ENCODE peak calls at places on chromosome X, in four cellular contexts. Q, A, F and H are unnamed samples.

GRCh38 chrX:12145402-12145801 is 7.1 kb downstream of the FRMPD4 start:
- DNase-seq in A (no peak), Q (no peak), F (no peak), H (no peak)

GRCh38 chrX:34918091-34918736 is 24.4 kb upstream of the FAM47B start:
- DNase-seq in F (no peak), A (no peak), Q (no peak), H (no peak)

GRCh38 chrX:794311-794710 is 163.7 kb downstream of the SHOX start:
- DNase-seq in A (no peak), F (no peak), Q (no peak), H (no peak)

GRCh38 chrX:108415891-108416290 is 22.3 kb downstream of the COL4A6 start:
- DNase-seq in Q (no peak), A (no peak), F (no peak), H (no peak)

GRCh38 chrX:48515842-48516241 is 5.8 kb upstream of the EBP start:
- DNase-seq in A (no peak), F (no peak), Q (no peak), H (no peak)

GRCh38 chrX:65993332-65993731 is 46.5 kb downstream of the VSIG4 start:
- DNase-seq in A (no peak), Q (no peak), F (no peak), H (no peak)

GRCh38 chrX:68498044-68498507 is 775 bp upstream of the YIPF6 start:
- DNase-seq in A (no peak), F (peak), Q (peak), H (no peak)

GRCh38 chrX:79325263-79325958 is 41.7 kb downstream of the ITM2A start:
- DNase-seq in A (peak), Q (peak), F (no peak), H (no peak)

GRCh38 chrX:16986169-16986568 is 39.7 kb downstream of the REPS2 start:
- DNase-seq in Q (no peak), A (no peak), F (no peak), H (no peak)

GRCh38 chrX:118448273-118448783 is 47.3 kb upstream of the DOCK11 start:
- DNase-seq in Q (no peak), A (no peak), F (no peak), H (no peak)